ENCODE peak calls at places on chromosome 20, in seven cellular contexts. One of them, this sample, is unnamed.

GRCh38 chr20:25573288-25574251 is 11.8 kb downstream of the NINL start:
- DNase-seq in ovary: peak; percentile 44
- DNase-seq in Peyer's patch: no peak
- DNase-seq in prostate gland: no peak
- DNase-seq in uterus: no peak
- DNase-seq in H1: no peak
- DNase-seq in A549: no peak
- DNase-seq in this sample: no peak

GRCh38 chr20:53609501-53610445 is 16.1 kb upstream of the ZNF217 start:
- DNase-seq in ovary: peak; percentile 63
- DNase-seq in Peyer's patch: no peak
- DNase-seq in prostate gland: no peak
- DNase-seq in uterus: no peak
- DNase-seq in H1: no peak
- DNase-seq in A549: peak; percentile 57
- DNase-seq in this sample: peak; percentile 15

GRCh38 chr20:50101900-50102299 is 11.1 kb downstream of the UBE2V1 start:
- DNase-seq in ovary: no peak
- DNase-seq in Peyer's patch: no peak
- DNase-seq in prostate gland: no peak
- DNase-seq in uterus: no peak
- DNase-seq in H1: no peak
- DNase-seq in A549: no peak
- DNase-seq in this sample: no peak

GRCh38 chr20:41443667-41444066 is 77.0 kb upstream of the EMILIN3 start:
- DNase-seq in ovary: no peak
- DNase-seq in Peyer's patch: no peak
- DNase-seq in prostate gland: no peak
- DNase-seq in uterus: no peak
- DNase-seq in H1: no peak
- DNase-seq in A549: no peak
- DNase-seq in this sample: no peak

GRCh38 chr20:13118676-13119075 is 102.4 kb upstream of the ISM1 start:
- DNase-seq in ovary: no peak
- DNase-seq in Peyer's patch: no peak
- DNase-seq in prostate gland: no peak
- DNase-seq in uterus: no peak
- DNase-seq in H1: no peak
- DNase-seq in A549: no peak
- DNase-seq in this sample: no peak

GRCh38 chr20:62980970-62981369 is 25.8 kb downstream of the BHLHE23 start:
- DNase-seq in ovary: no peak
- DNase-seq in Peyer's patch: no peak
- DNase-seq in prostate gland: no peak
- DNase-seq in uterus: no peak
- DNase-seq in H1: no peak
- DNase-seq in A549: no peak
- DNase-seq in this sample: no peak

GRCh38 chr20:62739067-62739466 is 30.4 kb downstream of the NTSR1 start:
- DNase-seq in ovary: peak; percentile 8
- DNase-seq in Peyer's patch: no peak
- DNase-seq in prostate gland: no peak
- DNase-seq in uterus: no peak
- DNase-seq in H1: no peak
- DNase-seq in A549: no peak
- DNase-seq in this sample: no peak

GRCh38 chr20:3563548-3564177 is 92.8 kb downstream of the ATRN start:
- DNase-seq in ovary: no peak
- DNase-seq in Peyer's patch: no peak
- DNase-seq in prostate gland: no peak
- DNase-seq in uterus: no peak
- DNase-seq in H1: no peak
- DNase-seq in A549: peak; percentile 37
- DNase-seq in this sample: no peak

GRCh38 chr20:51339721-51340450 is 202.6 kb downstream of the NFATC2 start:
- DNase-seq in ovary: no peak
- DNase-seq in Peyer's patch: no peak
- DNase-seq in prostate gland: no peak
- DNase-seq in uterus: no peak
- DNase-seq in H1: no peak
- DNase-seq in A549: no peak
- DNase-seq in this sample: no peak

GRCh38 chr20:560680-561079 is 17.1 kb upstream of the CSNK2A1 start:
- DNase-seq in ovary: no peak
- DNase-seq in Peyer's patch: no peak
- DNase-seq in prostate gland: no peak
- DNase-seq in uterus: no peak
- DNase-seq in H1: no peak
- DNase-seq in A549: no peak
- DNase-seq in this sample: no peak

GRCh38 chr20:3924304-3925112 is 35.3 kb downstream of the PANK2 start:
- DNase-seq in ovary: peak; percentile 50
- DNase-seq in Peyer's patch: no peak
- DNase-seq in prostate gland: no peak
- DNase-seq in uterus: no peak
- DNase-seq in H1: no peak
- DNase-seq in A549: no peak
- DNase-seq in this sample: no peak

GRCh38 chr20:63833776-63834544 is 2.9 kb upstream of the ZBTB46 start:
- DNase-seq in ovary: peak; percentile 53
- DNase-seq in Peyer's patch: no peak
- DNase-seq in prostate gland: no peak
- DNase-seq in uterus: no peak
- DNase-seq in H1: no peak
- DNase-seq in A549: no peak
- DNase-seq in this sample: no peak

GRCh38 chr20:64049060-64049886 is at the start of gene SOX18:
- DNase-seq in ovary: no peak
- DNase-seq in Peyer's patch: no peak
- DNase-seq in prostate gland: no peak
- DNase-seq in uterus: no peak
- DNase-seq in H1: no peak
- DNase-seq in A549: no peak
- DNase-seq in this sample: no peak

GRCh38 chr20:50632701-50633100 is 58.6 kb downstream of the RIPOR3 start:
- DNase-seq in ovary: no peak
- DNase-seq in Peyer's patch: no peak
- DNase-seq in prostate gland: no peak
- DNase-seq in uterus: no peak
- DNase-seq in H1: no peak
- DNase-seq in A549: no peak
- DNase-seq in this sample: no peak

GRCh38 chr20:60365063-60365640 is 406.9 kb downstream of the CDH26 start:
- DNase-seq in ovary: no peak
- DNase-seq in Peyer's patch: no peak
- DNase-seq in prostate gland: no peak
- DNase-seq in uterus: no peak
- DNase-seq in H1: peak; percentile 29
- DNase-seq in A549: no peak
- DNase-seq in this sample: no peak

GRCh38 chr20:19730716-19731115 is 27.3 kb upstream of the RIN2 start:
- DNase-seq in ovary: no peak
- DNase-seq in Peyer's patch: no peak
- DNase-seq in prostate gland: no peak
- DNase-seq in uterus: no peak
- DNase-seq in H1: no peak
- DNase-seq in A549: no peak
- DNase-seq in this sample: no peak

GRCh38 chr20:52105045-52105572 is 86.5 kb downstream of the ZFP64 start:
- DNase-seq in ovary: no peak
- DNase-seq in Peyer's patch: no peak
- DNase-seq in prostate gland: no peak
- DNase-seq in uterus: no peak
- DNase-seq in H1: no peak
- DNase-seq in A549: peak; percentile 55
- DNase-seq in this sample: no peak

GRCh38 chr20:50919567-50919966 is 11.7 kb downstream of the ADNP start:
- DNase-seq in ovary: peak; percentile 42
- DNase-seq in Peyer's patch: no peak
- DNase-seq in prostate gland: peak; percentile 16
- DNase-seq in uterus: peak; percentile 71
- DNase-seq in H1: no peak
- DNase-seq in A549: no peak
- DNase-seq in this sample: no peak

GRCh38 chr20:58575776-58576589 is 60.8 kb upstream of the APCDD1L start:
- DNase-seq in ovary: no peak
- DNase-seq in Peyer's patch: no peak
- DNase-seq in prostate gland: no peak
- DNase-seq in uterus: no peak
- DNase-seq in H1: no peak
- DNase-seq in A549: no peak
- DNase-seq in this sample: no peak

GRCh38 chr20:44008806-44009678 is 94.4 kb downstream of the TOX2 start:
- DNase-seq in ovary: no peak
- DNase-seq in Peyer's patch: no peak
- DNase-seq in prostate gland: no peak
- DNase-seq in uterus: no peak
- DNase-seq in H1: no peak
- DNase-seq in A549: no peak
- DNase-seq in this sample: no peak

GRCh38 chr20:61756966-61757677 is 308.6 kb downstream of the TAF4 start:
- DNase-seq in ovary: no peak
- DNase-seq in Peyer's patch: peak; percentile 24
- DNase-seq in prostate gland: no peak
- DNase-seq in uterus: no peak
- DNase-seq in H1: no peak
- DNase-seq in A549: no peak
- DNase-seq in this sample: no peak

GRCh38 chr20:45105317-45105716 is 4.4 kb upstream of the KCNS1 start:
- DNase-seq in ovary: no peak
- DNase-seq in Peyer's patch: no peak
- DNase-seq in prostate gland: no peak
- DNase-seq in uterus: no peak
- DNase-seq in H1: no peak
- DNase-seq in A549: no peak
- DNase-seq in this sample: no peak

GRCh38 chr20:13681248-13682125 is 42.8 kb upstream of the TASP1 start:
- DNase-seq in ovary: no peak
- DNase-seq in Peyer's patch: no peak
- DNase-seq in prostate gland: no peak
- DNase-seq in uterus: no peak
- DNase-seq in H1: no peak
- DNase-seq in A549: peak; percentile 63
- DNase-seq in this sample: no peak

GRCh38 chr20:55173601-55174000 is 698.2 kb downstream of the DOK5 start:
- DNase-seq in ovary: peak; percentile 74
- DNase-seq in Peyer's patch: no peak
- DNase-seq in prostate gland: no peak
- DNase-seq in uterus: no peak
- DNase-seq in H1: no peak
- DNase-seq in A549: no peak
- DNase-seq in this sample: no peak
- TF ChIP-seq POLR2A in ovary: no peak
- TF ChIP-seq POLR2A in Peyer's patch: no peak
- TF ChIP-seq POLR2A in prostate gland: no peak
- TF ChIP-seq POLR2A in uterus: no peak
- TF ChIP-seq POLR2A in H1: no peak
- TF ChIP-seq POLR2A in A549: no peak
- TF ChIP-seq POLR2A in this sample: no peak

DNA sequence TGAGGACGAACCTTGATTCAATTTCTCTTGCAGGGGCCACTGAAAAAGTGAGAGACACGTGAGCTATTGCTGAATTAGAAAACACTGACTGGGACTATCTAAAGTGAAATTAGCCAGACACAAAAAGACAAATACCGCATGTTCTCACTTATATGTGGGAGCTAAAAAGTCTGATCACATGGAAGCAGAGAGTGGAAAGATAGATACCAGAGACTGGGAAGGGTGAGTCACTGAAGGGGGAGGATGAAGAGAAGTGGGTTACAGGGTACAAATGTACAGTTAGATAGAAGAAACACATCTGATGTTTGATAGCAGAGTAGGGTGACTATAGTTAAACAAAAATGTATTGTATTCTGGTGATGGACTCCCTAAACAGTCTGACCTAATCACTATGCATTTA is 13.4 kb downstream of the CST3 start:
- DNase-seq in ovary: no peak
- DNase-seq in Peyer's patch: no peak
- DNase-seq in prostate gland: no peak
- DNase-seq in uterus: no peak
- DNase-seq in H1: no peak
- DNase-seq in A549: no peak
- DNase-seq in this sample: no peak
- H3K4me1 ChIP-seq in ovary: peaks cover 2% of the 10 kb centered on the region
- H3K4me1 ChIP-seq in Peyer's patch: no peaks in the 10 kb centered on the region
- H3K4me1 ChIP-seq in prostate gland: no peaks in the 10 kb centered on the region
- H3K4me1 ChIP-seq in uterus: peaks cover 29% of the 10 kb centered on the region
- H3K4me1 ChIP-seq in H1: peaks cover 4% of the 10 kb centered on the region
- H3K4me1 ChIP-seq in A549: peaks cover 35% of the 10 kb centered on the region
- H3K4me1 ChIP-seq in this sample: peaks cover 35% of the 10 kb centered on the region

GRCh38 chr20:48908661-48909316 is 12.7 kb upstream of the ARFGEF2 start:
- DNase-seq in ovary: no peak
- DNase-seq in Peyer's patch: no peak
- DNase-seq in prostate gland: no peak
- DNase-seq in uterus: no peak
- DNase-seq in H1: no peak
- DNase-seq in A549: no peak
- DNase-seq in this sample: no peak
- H3K4me3 ChIP-seq in ovary: no peak overlapping the region
- H3K4me3 ChIP-seq in Peyer's patch: no peak overlapping the region
- H3K4me3 ChIP-seq in prostate gland: no peak overlapping the region
- H3K4me3 ChIP-seq in uterus: no peak overlapping the region
- H3K4me3 ChIP-seq in H1: no peak overlapping the region
- H3K4me3 ChIP-seq in A549: no peak overlapping the region
- H3K4me3 ChIP-seq in this sample: no peak overlapping the region

DNA sequence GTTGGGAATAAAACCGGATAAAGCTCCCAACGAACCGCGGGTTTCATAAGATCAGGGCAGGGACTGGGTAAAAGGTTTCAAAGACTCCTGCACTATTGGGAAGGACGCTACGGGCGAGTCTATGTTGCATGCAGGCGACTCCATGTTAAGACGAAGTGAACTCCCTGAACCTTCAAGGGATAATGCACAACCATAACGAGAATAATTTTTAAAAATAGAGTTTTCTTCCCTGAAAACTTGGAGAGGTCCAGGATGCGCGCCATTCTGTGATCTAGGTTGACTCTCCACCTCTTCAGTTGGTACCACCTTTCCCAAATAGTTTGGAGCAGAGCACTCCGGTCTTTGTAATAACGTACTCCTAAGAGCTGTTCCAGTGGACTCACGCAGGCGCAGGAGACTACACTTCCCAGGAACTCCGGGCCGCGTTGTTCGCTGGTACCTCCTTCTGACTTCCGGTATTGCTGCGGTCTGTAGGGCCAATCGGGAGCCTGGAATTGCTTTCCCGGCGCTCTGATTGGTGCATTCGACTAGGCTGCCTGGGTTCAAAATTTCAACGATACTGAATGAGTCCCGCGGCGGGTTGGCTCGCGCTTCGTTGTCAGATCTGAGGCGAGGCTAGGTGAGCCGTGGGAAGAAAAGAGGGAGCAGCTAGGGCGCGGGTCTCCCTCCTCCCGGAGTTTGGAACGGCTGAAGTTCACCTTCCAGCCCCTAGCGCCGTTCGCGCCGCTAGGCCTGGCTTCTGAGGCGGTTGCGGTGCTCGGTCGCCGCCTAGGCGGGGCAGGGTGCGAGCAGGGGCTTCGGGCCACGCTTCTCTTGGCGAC is at the start of gene TPX2:
- DNase-seq in ovary: peak; percentile 89
- DNase-seq in Peyer's patch: peak; percentile 94
- DNase-seq in prostate gland: peak; percentile 97
- DNase-seq in uterus: peak; percentile 90
- DNase-seq in H1: peak; percentile 90
- DNase-seq in A549: peak; percentile 99
- DNase-seq in this sample: peak; percentile 63
- TF ChIP-seq POLR2A in ovary: no peak
- TF ChIP-seq POLR2A in Peyer's patch: peak; percentile 58
- TF ChIP-seq POLR2A in prostate gland: peak; percentile 45
- TF ChIP-seq POLR2A in uterus: peak; percentile 55
- TF ChIP-seq POLR2A in H1: peak; percentile 90
- TF ChIP-seq POLR2A in A549: peak; percentile 43
- TF ChIP-seq POLR2A in this sample: peak; percentile 51

This sample was measured in esophagus squamous epithelium.